ENCODE peak calls at places on chromosomes 6 and 20, in five cellular contexts. U is AG10803, K is uterus, S is fibroblast of lung, H is transverse colon. C is an unnamed sample.

GRCh38 chr6:94272327-94272726 is 853.0 kb upstream of the EPHA7 start:
- DNase-seq in U (no peak), K (no peak), S (no peak), H (no peak), C (no peak)

GRCh38 chr20:53427951-53428350 is 165.7 kb downstream of the ZNF217 start:
- DNase-seq in U (no peak), K (no peak), S (no peak), H (no peak), C (no peak)

GRCh38 chr6:43840490-43841218 is 70.6 kb downstream of the VEGFA start:
- DNase-seq in U (peak; percentile 60), K (no peak), S (peak; percentile 63), H (no peak), C (no peak)

GRCh38 chr6:142222022-142222421 is 75.0 kb downstream of the VTA1 start:
- DNase-seq in U (no peak), K (no peak), S (no peak), H (no peak), C (no peak)

GRCh38 chr6:4971851-4972250 is 32.0 kb downstream of the RPP40 start:
- DNase-seq in U (no peak), K (no peak), S (no peak), H (no peak), C (peak; percentile 53)

GRCh38 chr20:55437778-55438417 is 567.4 kb downstream of the CBLN4 start:
- DNase-seq in U (no peak), K (no peak), S (no peak), H (no peak), C (no peak)

GRCh38 chr6:330948-331347 is 38.7 kb downstream of the DUSP22 start:
- DNase-seq in U (no peak), K (no peak), S (no peak), H (no peak), C (no peak)

GRCh38 chr6:89508755-89509563 is 76.0 kb downstream of the ANKRD6 start:
- DNase-seq in U (no peak), K (no peak), S (no peak), H (no peak), C (no peak)

GRCh38 chr20:59004763-59005522 is 2.1 kb downstream of the CTSZ start:
- DNase-seq in U (no peak), K (peak; percentile 22), S (no peak), H (peak; percentile 86), C (peak; percentile 75)

GRCh38 chr20:59002874-59003399 is 4.1 kb downstream of the CTSZ start:
- DNase-seq in U (no peak), K (no peak), S (no peak), H (no peak), C (no peak)

GRCh38 chr20:59003836-59004492 is 3.1 kb downstream of the CTSZ start:
- DNase-seq in U (no peak), K (no peak), S (no peak), H (no peak), C (no peak)

GRCh38 chr20:59005523-59006166 is 1.4 kb downstream of the CTSZ start:
- DNase-seq in U (no peak), K (no peak), S (no peak), H (no peak), C (peak; percentile 69)

GRCh38 chr20:59004493-59004762 is 2.6 kb downstream of the CTSZ start:
- DNase-seq in U (no peak), K (no peak), S (no peak), H (peak; percentile 80), C (no peak)
- H3K4me3 ChIP-seq in U (no peak overlapping the region), K (no peak overlapping the region), S (no peak overlapping the region), H (peak overlapping the region; percentile 75), C (peak overlapping the region; percentile 89)

GRCh38 chr20:61965606-61966491 is 99.8 kb downstream of the TAF4 start:
- DNase-seq in U (no peak), K (no peak), S (no peak), H (no peak), C (no peak)
- H3K4me3 ChIP-seq in U (no peak overlapping the region), K (no peak overlapping the region), S (no peak overlapping the region), H (no peak overlapping the region), C (no peak overlapping the region)

GRCh38 chr20:62208805-62209755 is 11.0 kb downstream of the HRH3 start:
- DNase-seq in U (no peak), K (no peak), S (no peak), H (no peak), C (no peak)

GRCh38 chr20:62211216-62211615 is 8.9 kb downstream of the HRH3 start:
- DNase-seq in U (no peak), K (no peak), S (no peak), H (no peak), C (no peak)

GRCh38 chr20:62208061-62208804 is 11.8 kb downstream of the HRH3 start:
- DNase-seq in U (no peak), K (no peak), S (no peak), H (no peak), C (no peak)

GRCh38 chr20:62210496-62210855 is 9.6 kb downstream of the HRH3 start:
- DNase-seq in U (no peak), K (no peak), S (no peak), H (no peak), C (no peak)

DNA sequence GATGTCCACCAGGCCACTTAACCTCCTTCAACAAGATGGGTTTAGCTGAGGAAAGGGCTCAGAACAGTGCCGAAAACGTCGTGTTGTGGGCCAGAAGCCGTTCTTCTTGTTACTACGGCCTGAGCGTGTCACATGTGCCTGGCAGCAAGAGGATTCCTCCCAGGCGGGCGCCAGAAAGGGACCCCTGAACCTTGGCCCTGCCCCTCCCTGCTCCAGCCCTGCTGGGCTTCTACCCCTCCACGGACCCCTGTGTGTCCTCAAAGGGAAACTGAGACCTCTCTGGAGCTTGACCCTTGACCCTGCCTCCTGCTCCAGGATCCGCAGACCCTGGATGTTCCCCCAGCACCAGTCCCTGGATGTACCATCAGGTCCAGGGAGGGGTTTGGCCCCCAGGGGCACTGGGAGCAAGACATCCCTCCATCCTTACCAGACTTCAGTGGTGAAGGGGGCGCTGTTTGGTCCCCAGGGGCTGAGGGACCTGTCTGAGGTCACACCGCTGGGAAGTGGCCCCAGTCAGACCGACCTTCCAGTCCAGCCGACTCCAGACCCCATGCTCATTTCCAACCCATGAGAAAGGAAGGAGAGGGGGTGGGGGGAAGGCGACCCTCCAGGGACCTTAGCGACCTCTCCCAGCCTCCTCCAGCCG is 10.1 kb downstream of the HRH3 start:
- DNase-seq in U (no peak), K (no peak), S (no peak), H (no peak), C (no peak)
- H3K4me3 ChIP-seq in U (no peak overlapping the region), K (no peak overlapping the region), S (no peak overlapping the region), H (no peak overlapping the region), C (no peak overlapping the region)

GRCh38 chr20:37941992-37942391 is 39.1 kb downstream of the VSTM2L start:
- DNase-seq in U (no peak), K (no peak), S (no peak), H (no peak), C (no peak)

GRCh38 chr20:37944456-37944981 is 41.6 kb downstream of the VSTM2L start:
- DNase-seq in U (no peak), K (no peak), S (no peak), H (no peak), C (no peak)

GRCh38 chr20:37941332-37941731 is 38.4 kb downstream of the VSTM2L start:
- DNase-seq in U (no peak), K (no peak), S (no peak), H (no peak), C (no peak)

GRCh38 chr20:37943501-37944455 is 40.9 kb downstream of the VSTM2L start:
- DNase-seq in U (no peak), K (no peak), S (no peak), H (no peak), C (no peak)

DNA sequence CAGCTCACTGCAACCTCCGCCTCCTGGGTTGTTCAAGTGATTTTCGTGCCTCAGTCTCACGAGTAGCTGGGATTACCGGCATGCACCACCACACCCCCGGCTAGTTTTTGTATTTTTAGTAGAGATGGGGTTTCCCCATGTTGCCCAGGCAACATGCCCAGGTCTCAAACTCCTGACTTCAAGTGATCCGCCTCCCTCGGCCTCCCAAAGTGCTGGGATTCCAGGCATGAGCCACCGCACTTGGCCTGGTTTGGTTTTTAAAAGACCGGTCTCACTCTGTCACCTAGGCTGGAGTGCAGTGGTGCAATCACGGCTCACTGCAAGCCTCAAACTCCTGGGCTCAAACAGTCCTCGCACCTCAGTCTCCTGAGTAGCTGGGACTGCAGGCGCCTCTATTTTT is 40.1 kb downstream of the VSTM2L start:
- DNase-seq in U (no peak), K (no peak), S (no peak), H (no peak), C (no peak)
- H3K4me3 ChIP-seq in U (no peak overlapping the region), K (no peak overlapping the region), S (no peak overlapping the region), H (no peak overlapping the region), C (no peak overlapping the region)

DNA sequence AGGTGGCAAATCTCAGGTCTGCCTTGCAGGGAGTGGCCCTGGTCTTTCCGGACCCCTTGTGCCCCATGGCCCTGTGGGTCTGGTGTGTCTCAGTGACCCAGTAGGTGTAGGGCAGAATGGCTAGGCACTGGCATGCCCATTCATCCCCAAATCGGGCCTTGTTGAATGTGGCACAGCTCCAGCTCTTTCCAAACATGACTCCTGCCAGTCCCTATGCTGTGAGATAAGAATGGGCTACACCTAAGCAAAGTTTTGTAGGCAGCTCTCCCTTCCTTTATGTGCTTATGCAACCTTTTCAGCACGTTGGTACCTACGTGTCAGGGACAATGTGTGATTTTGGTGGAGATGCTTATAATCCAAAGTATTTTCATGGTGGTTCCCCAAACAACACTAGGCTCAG is 33.9 kb downstream of the FOXO3 start:
- DNase-seq in U (no peak), K (no peak), S (no peak), H (no peak), C (no peak)
- H3K4me3 ChIP-seq in U (no peak overlapping the region), K (no peak overlapping the region), S (no peak overlapping the region), H (no peak overlapping the region), C (peak overlapping the region; percentile 11)